ENCODE peak calls at places on chromosomes 11 and 22, in nine cellular contexts. X, R, D, Z, U, S, T, O and A are unnamed samples.

GRCh38 chr11:109237636-109238035 is 184.4 kb upstream of the C11orf87 start:
- DNase-seq in X (no peak), R (no peak), D (no peak), Z (no peak), U (no peak), S (no peak), T (no peak), O (no peak), A (no peak)

GRCh38 chr22:37280718-37281117 is 1.6 kb upstream of the CYTH4 start:
- DNase-seq in X (no peak), R (no peak), D (no peak), Z (no peak), U (no peak), S (no peak), T (no peak), O (no peak), A (no peak)

GRCh38 chr11:108916290-108916689 is 251.4 kb downstream of the DDX10 start:
- DNase-seq in X (no peak), R (no peak), D (no peak), Z (peak; percentile 38), U (no peak), S (no peak), T (no peak), O (no peak), A (peak; percentile 28)

GRCh38 chr11:128776088-128776433 is 82.2 kb downstream of the FLI1 start:
- DNase-seq in X (no peak), R (no peak), D (no peak), Z (no peak), U (no peak), S (no peak), T (no peak), O (no peak), A (no peak)

GRCh38 chr11:77191823-77192495 is 63.9 kb downstream of the MYO7A start:
- DNase-seq in X (peak; percentile 98), R (peak; percentile 89), D (no peak), Z (peak; percentile 71), U (peak; percentile 23), S (peak; percentile 93), T (peak; percentile 91), O (peak; percentile 62), A (peak; percentile 99)

GRCh38 chr22:39268645-39269044 is 23.9 kb upstream of the PDGFB start:
- DNase-seq in X (no peak), R (no peak), D (no peak), Z (no peak), U (no peak), S (no peak), T (no peak), O (no peak), A (no peak)

GRCh38 chr11:126963115-126963514 is 37.5 kb downstream of the KIRREL3 start:
- DNase-seq in X (no peak), R (no peak), D (no peak), Z (no peak), U (no peak), S (no peak), T (no peak), O (no peak), A (no peak)

GRCh38 chr11:76807206-76807875 is 24.2 kb downstream of the TSKU start:
- DNase-seq in X (peak; percentile 97), R (peak; percentile 95), D (peak; percentile 70), Z (peak; percentile 90), U (peak; percentile 69), S (no peak), T (peak; percentile 94), O (peak; percentile 83), A (peak; percentile 88)

GRCh38 chr11:65150513-65151271 is 16.4 kb upstream of the SYVN1 start:
- DNase-seq in X (no peak), R (no peak), D (no peak), Z (peak; percentile 96), U (no peak), S (peak; percentile 90), T (peak; percentile 84), O (peak; percentile 82), A (peak; percentile 98)

GRCh38 chr11:44748606-44749005 is 21.8 kb downstream of the TSPAN18 start:
- DNase-seq in X (no peak), R (no peak), D (no peak), Z (no peak), U (no peak), S (no peak), T (no peak), O (no peak), A (no peak)

GRCh38 chr11:69683764-69684333 is 8.7 kb upstream of the LTO1 start:
- DNase-seq in X (peak; percentile 81), R (peak; percentile 56), D (no peak), Z (peak; percentile 28), U (peak; percentile 10), S (no peak), T (no peak), O (no peak), A (peak; percentile 76)

GRCh38 chr22:25351631-25352293 is 132.3 kb downstream of the CRYBB2 start:
- DNase-seq in X (no peak), R (no peak), D (no peak), Z (no peak), U (no peak), S (no peak), T (no peak), O (no peak), A (no peak)

GRCh38 chr11:57597461-57597892 is at the start of gene SERPING1:
- DNase-seq in X (peak; percentile 66), R (no peak), D (no peak), Z (peak; percentile 53), U (no peak), S (no peak), T (peak; percentile 36), O (no peak), A (no peak)

GRCh38 chr11:111438168-111438567 is 59.1 kb upstream of the POU2AF1 start:
- DNase-seq in X (no peak), R (no peak), D (no peak), Z (no peak), U (no peak), S (no peak), T (no peak), O (no peak), A (no peak)

GRCh38 chr11:48096588-48097525 is 116.5 kb downstream of the PTPRJ start:
- DNase-seq in X (peak; percentile 61), R (no peak), D (no peak), Z (no peak), U (no peak), S (peak; percentile 35), T (no peak), O (no peak), A (peak; percentile 82)

GRCh38 chr11:17978553-17979287 is 34.1 kb downstream of the SERGEF start:
- DNase-seq in X (peak; percentile 83), R (peak; percentile 79), D (peak; percentile 36), Z (peak; percentile 73), U (peak; percentile 26), S (no peak), T (peak; percentile 75), O (peak; percentile 61), A (peak; percentile 67)

GRCh38 chr22:22710719-22711531 is 66.5 kb downstream of the GGTLC2 start:
- DNase-seq in X (peak; percentile 70), R (peak; percentile 61), D (peak; percentile 52), Z (peak; percentile 28), U (peak; percentile 69), S (no peak), T (peak; percentile 75), O (peak; percentile 75), A (peak; percentile 71)

GRCh38 chr22:33302049-33302545 is 243.9 kb upstream of the SYN3 start:
- DNase-seq in X (peak; percentile 93), R (peak; percentile 89), D (peak; percentile 68), Z (peak; percentile 82), U (peak; percentile 91), S (peak; percentile 0), T (peak; percentile 88), O (peak; percentile 81), A (peak; percentile 45)

GRCh38 chr11:107370390-107370789 is 87.2 kb downstream of the CWF19L2 start:
- DNase-seq in X (no peak), R (no peak), D (no peak), Z (peak; percentile 63), U (no peak), S (no peak), T (no peak), O (no peak), A (peak; percentile 26)

GRCh38 chr11:38718049-38718448 is 2120.0 kb upstream of the RAG2 start:
- DNase-seq in X (peak; percentile 1), R (peak; percentile 12), D (no peak), Z (no peak), U (no peak), S (no peak), T (peak; percentile 35), O (no peak), A (peak; percentile 59)

GRCh38 chr11:69715446-69715845 is 11.6 kb upstream of the FGF19 start:
- DNase-seq in X (no peak), R (no peak), D (no peak), Z (no peak), U (no peak), S (no peak), T (no peak), O (no peak), A (no peak)

GRCh38 chr11:120178441-120179070 is 32.3 kb upstream of the OAF start:
- DNase-seq in X (no peak), R (no peak), D (no peak), Z (peak; percentile 84), U (no peak), S (no peak), T (no peak), O (no peak), A (no peak)

DNA sequence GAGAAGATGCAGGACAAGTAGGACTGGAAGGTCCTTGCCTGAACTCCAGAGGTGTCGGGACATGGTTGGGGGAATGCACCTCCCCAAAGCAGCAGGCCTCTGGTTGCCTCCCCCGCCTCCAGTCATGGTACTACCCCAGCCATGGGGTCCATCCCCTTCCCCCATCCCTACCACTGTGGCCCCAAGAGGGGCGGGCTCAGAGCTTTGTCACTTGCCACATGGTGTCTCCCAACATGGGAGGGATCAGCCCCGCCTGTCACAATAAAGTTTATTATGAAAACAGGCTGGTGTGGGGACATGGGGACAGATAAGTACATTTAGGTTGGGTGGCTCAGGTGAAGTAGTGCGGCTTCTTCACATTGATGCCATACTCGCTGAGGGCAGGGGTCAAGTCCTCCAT is 1.4 kb downstream of the TAF10 start:
- DNase-seq in X (no peak), R (no peak), D (no peak), Z (no peak), U (no peak), S (no peak), T (no peak), O (no peak), A (no peak)
- H3K4me3 ChIP-seq in X (peak overlapping the region; percentile 80), R (peak overlapping the region; percentile 85), D (no peak overlapping the region), Z (peak overlapping the region; percentile 74), U (peak overlapping the region; percentile 87), S (peak overlapping the region; percentile 92), T (no peak overlapping the region), O (peak overlapping the region; percentile 65), A (peak overlapping the region; percentile 85)

GRCh38 chr11:121479355-121479754 is 26.6 kb upstream of the SORL1-AS1 start:
- DNase-seq in X (peak; percentile 81), R (peak; percentile 69), D (no peak), Z (no peak), U (no peak), S (no peak), T (no peak), O (no peak), A (no peak)
- H3K4me2 ChIP-seq in X (peak overlapping the region; percentile 50), R (peak overlapping the region; percentile 72), D (no peak overlapping the region), Z (no peak overlapping the region), U (no peak overlapping the region), S (no peak overlapping the region), T (no peak overlapping the region), O (no peak overlapping the region), A (peak overlapping the region; percentile 21)

GRCh38 chr11:88704505-88704904 is 361.3 kb downstream of the GRM5 start:
- DNase-seq in X (peak; percentile 43), R (peak; percentile 40), D (no peak), Z (peak; percentile 20), U (no peak), S (no peak), T (peak; percentile 8), O (no peak), A (peak; percentile 31)
- TF ChIP-seq EZH2phosphoT487 in X (no peak), R (no peak), D (no peak), Z (no peak), U (no peak), S (no peak), T (no peak), O (no peak), A (no peak)

GRCh38 chr11:67592880-67593624 is 9.4 kb downstream of the GSTP1 start:
- DNase-seq in X (no peak), R (no peak), D (no peak), Z (no peak), U (no peak), S (no peak), T (no peak), O (no peak), A (no peak)
- H3K4me3 ChIP-seq in X (no peak overlapping the region), R (no peak overlapping the region), D (no peak overlapping the region), Z (no peak overlapping the region), U (no peak overlapping the region), S (no peak overlapping the region), T (no peak overlapping the region), O (no peak overlapping the region), A (no peak overlapping the region)